ENCODE peak calls at places on chromosomes 2 and 18, in seven cellular contexts. G, Y, D, W, N, I and B are unnamed samples.

GRCh38 chr2:26493631-26494030 is 15.7 kb upstream of the OTOF start:
- DNase-seq in G (no peak), Y (no peak), D (no peak), W (no peak), N (no peak), I (no peak), B (no peak)

GRCh38 chr2:53768233-53768542 is 584 bp downstream of the CHAC2 start:
- DNase-seq in G (no peak), Y (no peak), D (peak), W (no peak), N (no peak), I (no peak), B (no peak)

GRCh38 chr2:189608160-189608559 is 27.6 kb upstream of the SLC40A1 start:
- DNase-seq in G (no peak), Y (no peak), D (no peak), W (no peak), N (no peak), I (no peak), B (no peak)

GRCh38 chr2:144280009-144280408 is 239.9 kb downstream of the ZEB2 start:
- DNase-seq in G (no peak), Y (no peak), D (no peak), W (no peak), N (no peak), I (no peak), B (no peak)

GRCh38 chr18:48990497-48991298 is 39.9 kb upstream of the SMAD7 start:
- DNase-seq in G (peak), Y (no peak), D (no peak), W (no peak), N (peak), I (no peak), B (no peak)

GRCh38 chr2:29022455-29023128 is 41.5 kb downstream of the TOGARAM2 start:
- DNase-seq in G (no peak), Y (no peak), D (no peak), W (no peak), N (no peak), I (no peak), B (no peak)

GRCh38 chr2:96097951-96098823 is 18.2 kb downstream of the ADRA2B start:
- DNase-seq in G (no peak), Y (no peak), D (no peak), W (no peak), N (no peak), I (no peak), B (peak)

GRCh38 chr2:20217041-20217970 is 7.6 kb downstream of the SDC1 start:
- DNase-seq in G (no peak), Y (no peak), D (no peak), W (no peak), N (no peak), I (no peak), B (no peak)

GRCh38 chr2:173414823-173415322 is 60.2 kb downstream of the CDCA7 start:
- DNase-seq in G (no peak), Y (no peak), D (no peak), W (no peak), N (no peak), I (no peak), B (no peak)

GRCh38 chr18:75545189-75545588 is 117.7 kb upstream of the SMIM21 start:
- DNase-seq in G (no peak), Y (no peak), D (no peak), W (no peak), N (no peak), I (no peak), B (no peak)

GRCh38 chr2:55268288-55268906 is 634 bp downstream of the MTIF2 start:
- DNase-seq in G (no peak), Y (no peak), D (no peak), W (no peak), N (no peak), I (no peak), B (no peak)

GRCh38 chr2:159922563-159922962 is 124.6 kb upstream of the CD302 start:
- DNase-seq in G (no peak), Y (no peak), D (peak), W (no peak), N (peak), I (no peak), B (no peak)

GRCh38 chr2:124666976-124667375 is 641.9 kb downstream of the CNTNAP5 start:
- DNase-seq in G (no peak), Y (no peak), D (no peak), W (no peak), N (no peak), I (no peak), B (no peak)

GRCh38 chr2:56898986-56899385 is 715.2 kb downstream of the CCDC85A start:
- DNase-seq in G (no peak), Y (no peak), D (no peak), W (no peak), N (no peak), I (no peak), B (no peak)

GRCh38 chr2:145060876-145061275 is 541.0 kb upstream of the ZEB2 start:
- DNase-seq in G (no peak), Y (no peak), D (no peak), W (no peak), N (no peak), I (no peak), B (no peak)

GRCh38 chr2:135245055-135245454 is 193.0 kb downstream of the RAB3GAP1 start:
- DNase-seq in G (no peak), Y (no peak), D (peak), W (peak), N (no peak), I (no peak), B (no peak)

GRCh38 chr18:53745228-53745967 is 479.1 kb downstream of the MBD2 start:
- DNase-seq in G (no peak), Y (no peak), D (no peak), W (no peak), N (no peak), I (no peak), B (no peak)

GRCh38 chr2:12304494-12305228 is 412.1 kb upstream of the TRIB2 start:
- DNase-seq in G (no peak), Y (no peak), D (no peak), W (no peak), N (no peak), I (no peak), B (no peak)

GRCh38 chr2:109422758-109423500 is 190.8 kb downstream of the SEPTIN10 start:
- DNase-seq in G (no peak), Y (no peak), D (no peak), W (no peak), N (no peak), I (no peak), B (no peak)

GRCh38 chr2:101517753-101518152 is 42.8 kb upstream of the RFX8 start:
- DNase-seq in G (no peak), Y (no peak), D (no peak), W (no peak), N (no peak), I (no peak), B (no peak)

GRCh38 chr2:205484717-205485116 is 197.6 kb upstream of the NRP2 start:
- DNase-seq in G (no peak), Y (no peak), D (no peak), W (peak), N (no peak), I (no peak), B (peak)

GRCh38 chr2:32723467-32724079 is 95.7 kb downstream of the TTC27 start:
- DNase-seq in G (no peak), Y (no peak), D (no peak), W (no peak), N (no peak), I (no peak), B (no peak)

GRCh38 chr2:26957524-26957923 is 12.9 kb upstream of the MAPRE3 start:
- DNase-seq in G (no peak), Y (no peak), D (no peak), W (no peak), N (no peak), I (no peak), B (no peak)